ENCODE peak calls at places on chromosomes 7 and 10, in five cellular contexts. One of them, this sample, is unnamed.

GRCh38 chr10:35079763-35080162 is 10.4 kb downstream of the CUL2 start:
- DNase-seq in fibroblast of the aortic adventitia: peak
- DNase-seq in endothelial cell: no peak
- DNase-seq in heart right ventricle: no peak
- DNase-seq in omental fat pad: no peak
- DNase-seq in this sample: peak

GRCh38 chr10:129099992-129100391 is 367.0 kb upstream of the MGMT start:
- DNase-seq in heart right ventricle: no peak
- DNase-seq in endothelial cell: no peak
- DNase-seq in fibroblast of the aortic adventitia: no peak
- DNase-seq in omental fat pad: no peak
- DNase-seq in this sample: no peak

GRCh38 chr10:34489973-34490372 is 325.1 kb downstream of the PARD3 start:
- DNase-seq in heart right ventricle: no peak
- DNase-seq in fibroblast of the aortic adventitia: peak
- DNase-seq in endothelial cell: no peak
- DNase-seq in omental fat pad: no peak
- DNase-seq in this sample: peak

GRCh38 chr10:67648613-67649229 is 47.3 kb downstream of the CTNNA3 start:
- DNase-seq in fibroblast of the aortic adventitia: no peak
- DNase-seq in omental fat pad: no peak
- DNase-seq in endothelial cell: no peak
- DNase-seq in heart right ventricle: no peak
- DNase-seq in this sample: no peak

GRCh38 chr10:121596668-121597503 is 1.4 kb downstream of the FGFR2 start:
- DNase-seq in fibroblast of the aortic adventitia: no peak
- DNase-seq in omental fat pad: no peak
- DNase-seq in endothelial cell: peak
- DNase-seq in heart right ventricle: peak
- DNase-seq in this sample: no peak

GRCh38 chr10:62613429-62613828 is 191.1 kb upstream of the ADO start:
- DNase-seq in fibroblast of the aortic adventitia: peak
- DNase-seq in endothelial cell: no peak
- DNase-seq in heart right ventricle: no peak
- DNase-seq in omental fat pad: no peak
- DNase-seq in this sample: peak

GRCh38 chr7:151088019-151088855 is 2.0 kb downstream of the AGAP3 start:
- DNase-seq in fibroblast of the aortic adventitia: no peak
- DNase-seq in heart right ventricle: no peak
- DNase-seq in omental fat pad: no peak
- DNase-seq in endothelial cell: peak
- DNase-seq in this sample: peak

GRCh38 chr10:52455095-52455494 is 141.0 kb downstream of the DKK1 start:
- DNase-seq in endothelial cell: no peak
- DNase-seq in fibroblast of the aortic adventitia: no peak
- DNase-seq in omental fat pad: no peak
- DNase-seq in heart right ventricle: no peak
- DNase-seq in this sample: peak

DNA sequence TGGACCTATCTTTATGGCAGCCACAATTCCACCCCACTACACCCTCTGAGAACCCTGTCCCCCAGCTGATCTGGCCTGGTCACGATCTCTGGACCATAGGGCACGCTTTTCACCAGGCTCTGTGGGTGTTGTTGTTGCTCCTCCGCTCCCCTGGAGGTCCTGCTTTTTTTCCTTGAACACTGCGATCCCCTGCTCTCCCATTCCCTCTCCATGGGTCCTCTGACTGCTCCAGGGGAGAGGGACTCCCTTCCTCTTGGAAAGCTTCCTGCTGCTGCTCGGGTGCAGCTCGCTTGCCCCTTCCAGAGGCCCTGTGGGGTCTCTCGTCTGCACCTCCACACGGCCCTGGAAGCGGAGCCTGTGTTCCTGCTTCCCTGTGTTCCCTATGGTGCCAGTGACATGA is 53.5 kb downstream of the SNX10 start:
- DNase-seq in fibroblast of the aortic adventitia: no peak
- DNase-seq in heart right ventricle: no peak
- DNase-seq in omental fat pad: no peak
- DNase-seq in endothelial cell: no peak
- DNase-seq in this sample: no peak
- TF ChIP-seq CTCF in fibroblast of the aortic adventitia: no peak
- TF ChIP-seq CTCF in heart right ventricle: no peak
- TF ChIP-seq CTCF in omental fat pad: no peak
- TF ChIP-seq CTCF in endothelial cell: no peak
- TF ChIP-seq CTCF in this sample: no peak

DNA sequence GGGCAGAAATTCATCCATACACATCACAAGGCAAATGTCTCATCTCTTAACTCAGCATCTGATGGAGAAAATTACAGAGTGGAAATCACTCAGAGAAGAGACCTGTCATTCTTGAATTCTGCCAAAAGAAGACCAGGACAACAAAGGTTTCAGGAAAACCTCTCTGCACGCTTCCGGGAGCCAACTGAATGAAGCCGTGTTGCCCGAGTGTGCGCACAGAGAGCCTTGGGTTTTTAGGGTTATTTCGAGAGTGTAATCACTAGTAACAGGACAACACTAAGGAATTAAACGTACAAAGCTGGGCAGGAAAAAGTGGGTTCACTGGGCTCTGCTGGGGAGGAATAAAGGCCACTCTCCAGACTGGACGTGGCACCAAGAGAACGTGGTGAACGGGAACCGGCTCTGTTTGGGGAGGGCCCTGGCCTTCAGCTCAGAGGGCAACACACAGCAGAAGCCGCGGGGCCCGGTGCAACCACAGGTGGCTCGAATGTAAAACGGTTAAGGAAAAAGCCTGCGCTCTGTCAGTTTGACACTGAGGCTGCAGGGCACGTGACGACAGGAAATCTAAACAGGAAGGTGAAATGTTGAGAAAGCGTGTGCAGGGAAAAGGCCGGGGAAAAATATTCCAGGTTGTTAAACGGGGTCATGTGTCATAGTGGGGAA is 331.5 kb downstream of the DNAJB6 start:
- DNase-seq in endothelial cell: no peak
- DNase-seq in fibroblast of the aortic adventitia: no peak
- DNase-seq in heart right ventricle: no peak
- DNase-seq in omental fat pad: no peak
- DNase-seq in this sample: no peak
- TF ChIP-seq CTCF in endothelial cell: no peak
- TF ChIP-seq CTCF in fibroblast of the aortic adventitia: no peak
- TF ChIP-seq CTCF in heart right ventricle: no peak
- TF ChIP-seq CTCF in omental fat pad: no peak
- TF ChIP-seq CTCF in this sample: no peak

DNA sequence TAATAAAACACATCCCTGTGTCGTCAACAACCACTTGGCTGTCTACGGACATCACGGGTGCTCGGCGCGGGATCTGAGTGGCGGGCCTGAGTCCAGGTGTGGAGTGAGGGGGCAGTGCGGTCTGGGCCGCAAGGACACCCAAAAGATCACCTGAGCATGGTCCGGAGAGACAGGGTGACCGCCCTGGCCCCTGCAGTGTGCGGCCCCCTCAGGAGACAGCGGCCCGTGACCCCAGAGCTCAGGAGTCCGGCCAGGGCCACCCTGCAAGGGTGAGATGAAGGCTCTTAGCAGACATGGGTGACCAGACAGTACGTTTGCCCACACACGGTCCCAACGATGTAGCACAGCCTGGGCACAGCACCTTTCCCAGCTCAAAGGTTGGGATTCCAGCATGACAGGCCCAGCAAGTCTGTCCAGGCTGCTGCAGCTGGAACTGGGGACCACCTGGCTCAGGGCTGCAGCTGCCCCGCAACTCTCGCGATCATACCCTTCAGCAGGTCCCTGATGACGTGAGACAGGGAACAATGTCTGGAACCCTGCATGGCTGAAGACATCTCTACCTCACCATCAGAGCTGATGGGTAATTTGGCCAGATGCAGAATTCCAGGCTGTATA is 237.8 kb downstream of the ELFN1 start:
- DNase-seq in omental fat pad: no peak
- DNase-seq in endothelial cell: no peak
- DNase-seq in heart right ventricle: no peak
- DNase-seq in fibroblast of the aortic adventitia: no peak
- DNase-seq in this sample: no peak
- TF ChIP-seq CTCF in omental fat pad: no peak
- TF ChIP-seq CTCF in endothelial cell: no peak
- TF ChIP-seq CTCF in heart right ventricle: no peak
- TF ChIP-seq CTCF in fibroblast of the aortic adventitia: no peak
- TF ChIP-seq CTCF in this sample: no peak

DNA sequence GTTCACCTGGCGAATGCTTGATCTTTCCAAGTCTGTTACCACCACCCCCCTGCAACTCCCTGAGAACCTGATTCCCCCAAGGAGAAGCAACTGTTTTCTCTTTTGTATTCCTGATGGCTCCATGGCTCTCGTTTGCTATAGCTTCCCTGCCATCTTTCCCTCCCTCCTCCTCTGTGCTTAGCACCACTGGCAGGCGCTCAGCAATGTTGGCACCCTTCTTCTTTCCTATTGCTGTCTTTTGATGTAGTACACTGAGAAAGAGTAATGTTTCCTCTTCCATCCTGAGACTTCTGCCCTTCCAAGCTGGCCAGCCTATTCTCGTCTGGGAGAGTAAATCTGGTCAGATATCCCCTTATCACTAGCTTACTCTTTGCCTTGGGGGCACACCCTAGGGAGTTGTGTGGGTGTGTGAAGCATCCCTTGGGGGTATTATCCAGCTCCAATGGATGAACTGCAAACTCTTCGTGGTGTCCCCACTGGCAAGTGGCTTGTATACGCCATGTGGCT is 74.0 kb downstream of the BMPER start:
- DNase-seq in endothelial cell: no peak
- DNase-seq in fibroblast of the aortic adventitia: no peak
- DNase-seq in heart right ventricle: no peak
- DNase-seq in omental fat pad: no peak
- DNase-seq in this sample: no peak
- TF ChIP-seq CTCF in endothelial cell: no peak
- TF ChIP-seq CTCF in fibroblast of the aortic adventitia: no peak
- TF ChIP-seq CTCF in heart right ventricle: no peak
- TF ChIP-seq CTCF in omental fat pad: no peak
- TF ChIP-seq CTCF in this sample: no peak

GRCh38 chr10:50367732-50368131 is 116.4 kb upstream of the ASAH2 start:
- DNase-seq in heart right ventricle: no peak
- DNase-seq in fibroblast of the aortic adventitia: peak
- DNase-seq in endothelial cell: peak
- DNase-seq in omental fat pad: no peak
- DNase-seq in this sample: peak
- TF ChIP-seq CTCF in heart right ventricle: no peak
- TF ChIP-seq CTCF in fibroblast of the aortic adventitia: peak
- TF ChIP-seq CTCF in endothelial cell: peak
- TF ChIP-seq CTCF in omental fat pad: no peak
- TF ChIP-seq CTCF in this sample: peak

GRCh38 chr7:83001362-83002040 is 161.2 kb downstream of the PCLO start:
- DNase-seq in endothelial cell: no peak
- DNase-seq in heart right ventricle: no peak
- DNase-seq in omental fat pad: no peak
- DNase-seq in fibroblast of the aortic adventitia: no peak
- DNase-seq in this sample: no peak

GRCh38 chr7:83005410-83005809 is 157.3 kb downstream of the PCLO start:
- DNase-seq in heart right ventricle: no peak
- DNase-seq in fibroblast of the aortic adventitia: peak
- DNase-seq in endothelial cell: no peak
- DNase-seq in omental fat pad: no peak
- DNase-seq in this sample: peak
- TF ChIP-seq CTCF in heart right ventricle: no peak
- TF ChIP-seq CTCF in fibroblast of the aortic adventitia: peak
- TF ChIP-seq CTCF in endothelial cell: peak
- TF ChIP-seq CTCF in omental fat pad: no peak
- TF ChIP-seq CTCF in this sample: peak

DNA sequence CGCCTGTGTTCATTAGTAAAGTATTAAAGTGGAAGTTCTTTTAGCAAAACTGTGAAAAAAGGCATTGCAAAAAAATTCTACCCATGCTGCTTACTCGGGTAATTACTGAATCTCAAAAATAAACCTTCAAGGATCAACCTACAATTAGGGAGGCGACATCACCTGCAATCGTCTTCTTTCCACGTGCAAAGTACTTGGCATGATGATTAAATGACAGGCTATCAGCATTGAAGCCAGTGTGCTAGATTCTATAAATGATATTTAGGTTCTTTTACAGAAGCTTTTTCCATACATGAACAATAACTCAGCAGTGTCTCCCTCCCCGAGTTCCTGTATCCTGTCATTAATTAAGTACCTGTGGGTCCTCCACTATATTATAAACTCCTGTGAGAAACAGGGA is 105.8 kb downstream of the SFMBT2 start:
- DNase-seq in endothelial cell: no peak
- DNase-seq in heart right ventricle: no peak
- DNase-seq in fibroblast of the aortic adventitia: no peak
- DNase-seq in omental fat pad: no peak
- DNase-seq in this sample: no peak
- TF ChIP-seq CTCF in endothelial cell: no peak
- TF ChIP-seq CTCF in heart right ventricle: no peak
- TF ChIP-seq CTCF in fibroblast of the aortic adventitia: no peak
- TF ChIP-seq CTCF in omental fat pad: no peak
- TF ChIP-seq CTCF in this sample: no peak

DNA sequence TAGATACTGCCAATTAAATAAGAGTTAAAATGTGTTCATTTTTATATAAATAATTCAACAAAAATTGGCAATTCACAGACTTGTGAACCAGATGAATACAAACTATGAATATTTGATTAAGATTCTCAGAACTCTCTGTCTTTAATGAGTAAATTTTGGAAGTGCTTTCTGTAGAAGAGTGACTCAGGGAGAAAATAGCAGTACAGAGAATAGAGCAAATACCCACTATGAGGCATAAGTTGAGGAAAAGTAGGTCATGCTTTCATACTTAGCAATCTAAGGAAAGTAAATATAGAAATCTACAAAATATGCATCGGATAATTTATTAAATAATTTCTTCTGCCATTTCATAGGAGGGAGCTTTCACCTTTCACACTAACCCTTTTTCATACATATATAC is 117.7 kb upstream of the TMEM106B start:
- DNase-seq in omental fat pad: no peak
- DNase-seq in fibroblast of the aortic adventitia: no peak
- DNase-seq in heart right ventricle: no peak
- DNase-seq in endothelial cell: no peak
- DNase-seq in this sample: no peak
- TF ChIP-seq CTCF in omental fat pad: no peak
- TF ChIP-seq CTCF in fibroblast of the aortic adventitia: no peak
- TF ChIP-seq CTCF in heart right ventricle: no peak
- TF ChIP-seq CTCF in endothelial cell: no peak
- TF ChIP-seq CTCF in this sample: no peak

DNA sequence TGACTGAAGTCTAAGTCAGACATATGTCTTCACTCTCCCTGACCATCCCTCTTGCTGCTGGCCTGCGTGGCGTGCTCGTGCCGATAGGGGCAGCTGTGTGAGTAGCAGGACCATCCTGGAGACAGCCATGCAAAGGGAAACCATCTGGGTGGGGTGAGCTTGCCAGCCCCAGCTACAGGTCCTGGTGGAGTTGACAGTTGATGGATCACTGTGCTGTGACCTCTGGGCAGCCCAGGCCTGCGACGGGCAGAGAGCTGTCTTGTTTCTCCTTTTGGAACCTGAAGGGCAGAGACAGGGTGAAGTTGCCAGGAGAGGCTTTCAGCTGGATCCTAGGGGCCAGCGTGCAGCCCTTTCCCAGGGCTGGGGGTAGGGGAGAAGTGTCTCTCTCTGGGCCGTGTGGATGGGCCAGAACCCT is 44.7 kb downstream of the GRK5 start:
- DNase-seq in fibroblast of the aortic adventitia: peak
- DNase-seq in endothelial cell: no peak
- DNase-seq in omental fat pad: no peak
- DNase-seq in heart right ventricle: no peak
- DNase-seq in this sample: no peak
- TF ChIP-seq CTCF in fibroblast of the aortic adventitia: peak
- TF ChIP-seq CTCF in endothelial cell: no peak
- TF ChIP-seq CTCF in omental fat pad: no peak
- TF ChIP-seq CTCF in heart right ventricle: no peak
- TF ChIP-seq CTCF in this sample: no peak

This sample was measured in PC-3.